ENCODE peak calls at places on chromosomes 16 and 17, in five cellular contexts. O is NCI-H226; I is A549; U is AG10803; J is stimulated activated CD4-positive, alpha-beta T cell treated with anti-CD3 and anti-CD28 coated beads, Interleukin-1b, Interleukin-23, amount 100 ng/mL, for 1 hour. P is an unnamed sample.

GRCh38 chr16:27264151-27264550 is 4.4 kb downstream of the NSMCE1 start:
- DNase-seq in O (peak; percentile 85), I (no peak), U (peak; percentile 72), J (no peak), P (no peak)

GRCh38 chr16:76194621-76195015 is 82.6 kb upstream of the CNTNAP4 start:
- DNase-seq in O (no peak), I (no peak), U (no peak), J (no peak), P (no peak)

GRCh38 chr17:12318614-12319266 is 298.1 kb downstream of the MAP2K4 start:
- DNase-seq in O (no peak), I (no peak), U (no peak), J (no peak), P (no peak)

GRCh38 chr17:73192219-73192893 is 499 bp upstream of the COG1 start:
- DNase-seq in O (peak; percentile 61), I (peak; percentile 92), U (peak; percentile 74), J (peak; percentile 40), P (peak; percentile 65)

GRCh38 chr17:64115871-64116534 is 13.9 kb downstream of the ERN1 start:
- DNase-seq in O (peak; percentile 90), I (peak; percentile 34), U (peak; percentile 80), J (no peak), P (no peak)

GRCh38 chr17:34361478-34362061 is 1.5 kb downstream of the CCL1 start:
- DNase-seq in O (peak; percentile 71), I (peak; percentile 91), U (peak; percentile 85), J (peak; percentile 14), P (peak; percentile 93)

GRCh38 chr17:2057714-2058520 is 3.0 kb downstream of the HIC1 start:
- DNase-seq in O (no peak), I (no peak), U (no peak), J (no peak), P (no peak)

GRCh38 chr17:78939615-78940014 is 14.4 kb upstream of the TIMP2 start:
- DNase-seq in O (peak; percentile 11), I (no peak), U (no peak), J (no peak), P (no peak)

GRCh38 chr17:76677406-76677805 is 33.4 kb downstream of the MXRA7 start:
- DNase-seq in O (no peak), I (no peak), U (no peak), J (no peak), P (no peak)

GRCh38 chr16:64094992-64095579 is 1026.8 kb downstream of the CDH11 start:
- DNase-seq in O (no peak), I (no peak), U (peak; percentile 83), J (no peak), P (no peak)

GRCh38 chr17:9402590-9403199 is 172.9 kb downstream of the STX8 start:
- DNase-seq in O (peak; percentile 26), I (peak; percentile 67), U (peak; percentile 23), J (no peak), P (peak; percentile 39)

GRCh38 chr17:81735181-81736102 is 23.4 kb downstream of the SLC25A10 start:
- DNase-seq in O (peak; percentile 22), I (no peak), U (peak; percentile 48), J (no peak), P (peak; percentile 64)

GRCh38 chr17:72613411-72614292 is 478.8 kb downstream of the SLC39A11 start:
- DNase-seq in O (peak; percentile 30), I (peak; percentile 79), U (peak; percentile 54), J (no peak), P (no peak)

P was measured in left colon.